ENCODE peak calls at places on chromosomes 2 and 18, in six cellular contexts. One of them, this sample, is unnamed.

GRCh38 chr2:2324119-2324518 is 7.0 kb downstream of the MYT1L start:
- DNase-seq in HFF-Myc: no peak
- DNase-seq in esophagus squamous epithelium: no peak
- DNase-seq in cardiac fibroblast: no peak
- DNase-seq in MM.1S: no peak
- DNase-seq in K562: no peak
- DNase-seq in this sample: no peak

GRCh38 chr2:120874401-120874821 is 138.7 kb downstream of the GLI2 start:
- DNase-seq in esophagus squamous epithelium: no peak
- DNase-seq in HFF-Myc: no peak
- DNase-seq in K562: no peak
- DNase-seq in cardiac fibroblast: no peak
- DNase-seq in MM.1S: no peak
- DNase-seq in this sample: no peak

GRCh38 chr2:98463988-98464771 is 19.5 kb downstream of the INPP4A start:
- DNase-seq in esophagus squamous epithelium: no peak
- DNase-seq in K562: no peak
- DNase-seq in HFF-Myc: no peak
- DNase-seq in MM.1S: peak
- DNase-seq in cardiac fibroblast: no peak
- DNase-seq in this sample: peak

GRCh38 chr18:48997985-48998831 is 47.4 kb upstream of the SMAD7 start:
- DNase-seq in K562: peak
- DNase-seq in HFF-Myc: peak
- DNase-seq in MM.1S: no peak
- DNase-seq in esophagus squamous epithelium: no peak
- DNase-seq in cardiac fibroblast: peak
- DNase-seq in this sample: no peak

GRCh38 chr2:109601693-109602250 is 12.0 kb downstream of the SEPTIN10 start:
- DNase-seq in MM.1S: no peak
- DNase-seq in esophagus squamous epithelium: no peak
- DNase-seq in K562: no peak
- DNase-seq in HFF-Myc: no peak
- DNase-seq in cardiac fibroblast: peak
- DNase-seq in this sample: no peak

GRCh38 chr18:25896178-25896780 is 194.1 kb downstream of the SS18 start:
- DNase-seq in K562: peak
- DNase-seq in HFF-Myc: peak
- DNase-seq in cardiac fibroblast: peak
- DNase-seq in esophagus squamous epithelium: no peak
- DNase-seq in MM.1S: peak
- DNase-seq in this sample: no peak

GRCh38 chr18:62325806-62326645 is 916 bp downstream of the TNFRSF11A start:
- DNase-seq in MM.1S: peak
- DNase-seq in K562: no peak
- DNase-seq in esophagus squamous epithelium: no peak
- DNase-seq in cardiac fibroblast: peak
- DNase-seq in HFF-Myc: no peak
- DNase-seq in this sample: peak

GRCh38 chr18:41320090-41320489 is 634.9 kb upstream of the PIK3C3 start:
- DNase-seq in cardiac fibroblast: no peak
- DNase-seq in MM.1S: no peak
- DNase-seq in K562: no peak
- DNase-seq in esophagus squamous epithelium: no peak
- DNase-seq in HFF-Myc: no peak
- DNase-seq in this sample: no peak

GRCh38 chr18:54671291-54671881 is 80.3 kb downstream of the DYNAP start:
- DNase-seq in esophagus squamous epithelium: no peak
- DNase-seq in K562: peak
- DNase-seq in MM.1S: peak
- DNase-seq in cardiac fibroblast: peak
- DNase-seq in HFF-Myc: no peak
- DNase-seq in this sample: no peak

GRCh38 chr2:95402370-95403203 is at the start of gene FAHD2A:
- DNase-seq in HFF-Myc: peak
- DNase-seq in cardiac fibroblast: peak
- DNase-seq in esophagus squamous epithelium: peak
- DNase-seq in K562: peak
- DNase-seq in MM.1S: peak
- DNase-seq in this sample: peak

GRCh38 chr2:235901243-235901642 is 266.9 kb downstream of the GBX2 start:
- DNase-seq in MM.1S: no peak
- DNase-seq in HFF-Myc: no peak
- DNase-seq in cardiac fibroblast: no peak
- DNase-seq in esophagus squamous epithelium: no peak
- DNase-seq in K562: no peak
- DNase-seq in this sample: no peak

GRCh38 chr18:74633652-74634352 is 36.1 kb downstream of the ZNF407 start:
- DNase-seq in cardiac fibroblast: no peak
- DNase-seq in HFF-Myc: no peak
- DNase-seq in MM.1S: no peak
- DNase-seq in esophagus squamous epithelium: no peak
- DNase-seq in K562: no peak
- DNase-seq in this sample: no peak

GRCh38 chr2:219448776-219449476 is 14.3 kb downstream of the SPEG start:
- DNase-seq in esophagus squamous epithelium: no peak
- DNase-seq in K562: no peak
- DNase-seq in MM.1S: no peak
- DNase-seq in cardiac fibroblast: no peak
- DNase-seq in HFF-Myc: no peak
- DNase-seq in this sample: no peak

GRCh38 chr2:219448099-219448775 is 13.6 kb downstream of the SPEG start:
- DNase-seq in K562: no peak
- DNase-seq in HFF-Myc: no peak
- DNase-seq in cardiac fibroblast: no peak
- DNase-seq in esophagus squamous epithelium: no peak
- DNase-seq in MM.1S: no peak
- DNase-seq in this sample: no peak

GRCh38 chr2:219446689-219447088 is 12.0 kb downstream of the SPEG start:
- DNase-seq in MM.1S: no peak
- DNase-seq in K562: no peak
- DNase-seq in HFF-Myc: no peak
- DNase-seq in esophagus squamous epithelium: no peak
- DNase-seq in cardiac fibroblast: no peak
- DNase-seq in this sample: no peak

GRCh38 chr2:219446101-219446504 is 11.5 kb downstream of the SPEG start:
- DNase-seq in K562: no peak
- DNase-seq in HFF-Myc: no peak
- DNase-seq in MM.1S: no peak
- DNase-seq in esophagus squamous epithelium: no peak
- DNase-seq in cardiac fibroblast: peak
- DNase-seq in this sample: no peak

DNA sequence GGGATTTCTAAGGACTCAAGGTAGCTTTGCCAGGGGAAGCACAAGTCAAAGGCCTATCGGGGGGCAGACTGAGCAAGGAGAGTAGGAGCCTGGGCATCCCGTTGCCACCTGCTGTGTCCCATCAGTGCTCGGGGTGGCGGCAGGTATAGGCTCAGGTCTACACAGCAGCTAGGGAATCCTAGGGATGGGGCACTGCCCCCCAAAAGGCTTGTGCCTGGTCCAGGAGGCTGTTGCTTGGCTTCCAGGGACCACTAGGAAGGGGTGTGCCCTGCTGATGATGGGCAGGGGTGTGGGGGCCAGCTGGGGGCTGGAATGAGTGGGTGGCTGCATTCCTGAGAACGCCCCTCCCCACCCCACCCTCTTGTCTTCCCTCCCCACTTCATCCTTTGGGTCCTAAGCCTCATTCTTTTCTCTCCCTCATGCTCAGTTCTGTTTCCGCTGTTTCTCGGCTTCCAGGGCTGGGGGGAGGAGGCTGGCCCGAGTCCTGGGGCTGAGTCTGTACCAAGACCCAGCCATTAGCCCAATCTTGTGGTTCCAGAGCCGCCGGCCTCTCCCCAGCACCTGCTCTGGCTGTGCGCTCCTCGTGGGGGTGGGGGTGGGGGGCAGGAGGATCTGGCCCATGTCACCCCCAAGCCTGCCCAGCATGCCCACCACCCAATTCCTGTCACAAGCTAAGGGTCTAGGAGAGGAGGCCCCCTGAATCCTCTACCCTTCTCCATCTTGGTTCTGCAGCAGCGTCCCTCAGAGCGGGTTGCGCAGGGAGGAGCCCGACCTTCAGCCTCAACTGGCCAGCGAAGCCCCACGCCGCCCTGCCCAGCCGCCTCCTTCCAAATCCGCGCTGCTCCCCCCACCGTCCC is 12.8 kb downstream of the SPEG start:
- DNase-seq in MM.1S: no peak
- DNase-seq in HFF-Myc: no peak
- DNase-seq in K562: no peak
- DNase-seq in cardiac fibroblast: peak
- DNase-seq in esophagus squamous epithelium: no peak
- DNase-seq in this sample: no peak
- H3K4me3 ChIP-seq in MM.1S: no peak
- H3K4me3 ChIP-seq in HFF-Myc: no peak
- H3K4me3 ChIP-seq in K562: no peak
- H3K4me3 ChIP-seq in cardiac fibroblast: no peak
- H3K4me3 ChIP-seq in esophagus squamous epithelium: peak
- H3K4me3 ChIP-seq in this sample: no peak

DNA sequence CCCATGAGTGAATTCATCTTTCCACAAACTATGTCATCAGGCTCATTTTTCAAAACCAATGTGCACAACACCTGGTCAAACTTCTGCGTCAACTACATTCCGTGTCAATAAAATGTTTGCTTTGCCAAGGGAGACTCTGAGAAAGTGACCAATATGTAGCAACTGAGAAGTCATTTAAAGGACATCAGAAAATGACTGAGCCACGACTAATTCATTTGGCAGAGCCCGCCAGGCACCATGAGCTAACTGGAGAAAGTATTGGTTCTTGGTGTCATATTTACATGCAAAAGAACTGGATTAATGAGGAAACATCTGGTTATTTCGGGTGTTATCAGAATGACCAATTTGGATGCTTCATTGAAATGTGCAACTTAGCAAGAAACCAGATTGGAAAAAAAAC is 7.2 kb downstream of the RND3 start:
- DNase-seq in cardiac fibroblast: no peak
- DNase-seq in HFF-Myc: no peak
- DNase-seq in esophagus squamous epithelium: no peak
- DNase-seq in MM.1S: no peak
- DNase-seq in K562: no peak
- DNase-seq in this sample: no peak
- H3K4me3 ChIP-seq in cardiac fibroblast: no peak
- H3K4me3 ChIP-seq in HFF-Myc: peak
- H3K4me3 ChIP-seq in esophagus squamous epithelium: no peak
- H3K4me3 ChIP-seq in MM.1S: no peak
- H3K4me3 ChIP-seq in K562: no peak
- H3K4me3 ChIP-seq in this sample: no peak

DNA sequence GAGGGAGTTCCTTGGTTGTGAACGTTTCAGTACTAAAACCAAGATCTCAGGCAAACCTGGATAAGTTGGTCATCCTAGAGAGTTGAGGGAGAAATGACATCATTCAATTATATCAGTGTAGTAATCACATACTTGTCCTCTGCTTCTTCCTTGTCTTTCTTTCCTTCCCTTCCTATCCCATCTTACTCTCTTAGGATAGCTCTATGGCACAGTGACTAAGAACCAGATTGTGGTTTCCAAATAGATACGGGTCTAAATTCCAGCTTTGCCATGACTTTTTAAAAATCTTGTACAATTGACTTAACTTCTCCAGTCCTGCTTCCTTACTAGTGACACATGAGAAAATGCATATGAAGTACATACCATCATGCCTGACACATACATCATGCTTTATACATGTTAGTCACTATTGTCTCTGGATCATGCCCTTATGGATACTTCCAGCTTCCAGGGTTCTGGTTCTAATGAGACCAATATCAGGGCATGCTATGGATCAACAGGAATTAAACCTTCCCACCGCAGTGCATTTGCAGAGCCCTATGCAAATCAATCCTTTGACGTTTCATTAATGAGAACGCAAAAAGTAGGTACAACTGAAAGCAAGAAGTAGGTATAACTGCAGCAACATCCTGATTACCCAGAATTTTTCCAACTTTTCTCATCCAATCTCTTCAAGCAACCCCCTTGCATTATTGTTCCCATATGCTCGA is 168.0 kb upstream of the KLF7 start:
- DNase-seq in K562: no peak
- DNase-seq in MM.1S: no peak
- DNase-seq in HFF-Myc: no peak
- DNase-seq in cardiac fibroblast: no peak
- DNase-seq in esophagus squamous epithelium: no peak
- DNase-seq in this sample: no peak
- H3K4me3 ChIP-seq in K562: no peak
- H3K4me3 ChIP-seq in MM.1S: no peak
- H3K4me3 ChIP-seq in HFF-Myc: peak
- H3K4me3 ChIP-seq in cardiac fibroblast: no peak
- H3K4me3 ChIP-seq in esophagus squamous epithelium: no peak
- H3K4me3 ChIP-seq in this sample: no peak

GRCh38 chr2:18425186-18425585 is 135.3 kb downstream of the RDH14 start:
- DNase-seq in esophagus squamous epithelium: no peak
- DNase-seq in cardiac fibroblast: peak
- DNase-seq in K562: no peak
- DNase-seq in HFF-Myc: no peak
- DNase-seq in MM.1S: no peak
- DNase-seq in this sample: no peak
- H3K4me3 ChIP-seq in esophagus squamous epithelium: no peak
- H3K4me3 ChIP-seq in cardiac fibroblast: no peak
- H3K4me3 ChIP-seq in K562: no peak
- H3K4me3 ChIP-seq in HFF-Myc: no peak
- H3K4me3 ChIP-seq in MM.1S: no peak
- H3K4me3 ChIP-seq in this sample: no peak

DNA sequence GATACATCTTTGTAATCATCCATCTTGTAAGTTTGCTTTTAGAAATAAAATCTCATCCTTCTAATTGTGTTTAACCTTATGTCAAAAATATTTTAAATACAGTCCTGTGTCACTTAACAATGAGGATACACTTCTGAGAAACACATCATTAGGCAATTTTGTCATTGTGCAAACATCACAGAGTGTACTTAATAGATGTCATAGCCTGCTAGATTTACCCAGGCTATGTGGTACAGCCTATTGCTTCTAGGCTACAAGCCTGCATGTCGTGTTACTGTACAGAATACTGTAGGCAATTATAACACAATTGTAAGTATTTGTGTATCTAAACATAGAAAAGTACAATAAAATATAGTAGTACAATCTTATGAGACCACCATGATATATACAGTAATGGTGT is 284.4 kb upstream of the UBE2E3 start:
- DNase-seq in K562: no peak
- DNase-seq in cardiac fibroblast: no peak
- DNase-seq in MM.1S: no peak
- DNase-seq in HFF-Myc: no peak
- DNase-seq in esophagus squamous epithelium: no peak
- DNase-seq in this sample: no peak
- H3K4me3 ChIP-seq in K562: no peak
- H3K4me3 ChIP-seq in cardiac fibroblast: no peak
- H3K4me3 ChIP-seq in MM.1S: no peak
- H3K4me3 ChIP-seq in HFF-Myc: no peak
- H3K4me3 ChIP-seq in esophagus squamous epithelium: no peak
- H3K4me3 ChIP-seq in this sample: no peak

DNA sequence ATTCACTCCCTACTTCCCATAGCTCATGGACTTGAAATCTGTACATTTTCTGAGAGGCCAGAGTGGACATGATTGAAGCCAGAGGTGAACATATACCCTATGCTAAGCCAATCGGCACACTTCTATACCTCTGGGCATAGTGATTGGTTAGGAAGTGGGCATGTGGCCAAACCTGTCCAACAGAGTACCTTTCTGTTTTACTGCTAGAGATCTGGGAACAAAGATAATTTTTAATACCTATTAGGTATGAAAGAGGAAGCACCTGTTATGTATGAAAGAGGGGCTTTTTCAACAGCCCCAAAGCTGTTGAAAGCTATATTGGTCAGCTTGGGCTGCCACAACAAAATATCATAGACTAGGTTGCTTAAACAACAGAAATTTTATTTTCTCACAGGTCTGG is 27.7 kb downstream of the METTL8 start:
- DNase-seq in MM.1S: peak
- DNase-seq in HFF-Myc: no peak
- DNase-seq in esophagus squamous epithelium: no peak
- DNase-seq in cardiac fibroblast: no peak
- DNase-seq in K562: no peak
- DNase-seq in this sample: no peak
- H3K4me3 ChIP-seq in MM.1S: no peak
- H3K4me3 ChIP-seq in HFF-Myc: no peak
- H3K4me3 ChIP-seq in esophagus squamous epithelium: no peak
- H3K4me3 ChIP-seq in cardiac fibroblast: no peak
- H3K4me3 ChIP-seq in K562: no peak
- H3K4me3 ChIP-seq in this sample: no peak

This sample was measured in GM06990.